ENCODE peak calls at places on chromosomes 3 and 15, in four cellular contexts. One of them, this sample, is unnamed.

GRCh38 chr15:67922971-67923646 is 83.3 kb upstream of the RNU6-1 start:
- DNase-seq in tibial nerve: no peak
- DNase-seq in body of pancreas: no peak
- DNase-seq in esophagus squamous epithelium: no peak
- DNase-seq in this sample: no peak

GRCh38 chr3:170117134-170117533 is 64.4 kb downstream of the PHC3 start:
- DNase-seq in body of pancreas: no peak
- DNase-seq in esophagus squamous epithelium: no peak
- DNase-seq in tibial nerve: no peak
- DNase-seq in this sample: no peak

GRCh38 chr15:99104788-99105515 is at the start of gene SYNM:
- DNase-seq in body of pancreas: peak; percentile 71
- DNase-seq in esophagus squamous epithelium: no peak
- DNase-seq in tibial nerve: peak; percentile 50
- DNase-seq in this sample: peak; percentile 82

GRCh38 chr15:88073386-88073681 is 183.2 kb downstream of the NTRK3 start:
- DNase-seq in tibial nerve: no peak
- DNase-seq in esophagus squamous epithelium: no peak
- DNase-seq in body of pancreas: no peak
- DNase-seq in this sample: no peak

GRCh38 chr3:12336099-12336498 is 47.2 kb downstream of the PPARG start:
- DNase-seq in tibial nerve: no peak
- DNase-seq in body of pancreas: no peak
- DNase-seq in esophagus squamous epithelium: no peak
- DNase-seq in this sample: no peak

GRCh38 chr3:28243424-28244106 is 2.1 kb downstream of the CMC1 start:
- DNase-seq in body of pancreas: no peak
- DNase-seq in esophagus squamous epithelium: no peak
- DNase-seq in tibial nerve: no peak
- DNase-seq in this sample: no peak

GRCh38 chr3:61158152-61158551 is 93.1 kb downstream of the FHIT start:
- DNase-seq in tibial nerve: no peak
- DNase-seq in esophagus squamous epithelium: no peak
- DNase-seq in body of pancreas: no peak
- DNase-seq in this sample: no peak

GRCh38 chr3:48503406-48504050 is 446 bp downstream of the SHISA5 start:
- DNase-seq in body of pancreas: peak; percentile 46
- DNase-seq in esophagus squamous epithelium: no peak
- DNase-seq in tibial nerve: peak; percentile 50
- DNase-seq in this sample: peak; percentile 33

GRCh38 chr3:166360702-166361101 is 523.5 kb upstream of the BCHE start:
- DNase-seq in body of pancreas: no peak
- DNase-seq in esophagus squamous epithelium: no peak
- DNase-seq in tibial nerve: no peak
- DNase-seq in this sample: no peak

DNA sequence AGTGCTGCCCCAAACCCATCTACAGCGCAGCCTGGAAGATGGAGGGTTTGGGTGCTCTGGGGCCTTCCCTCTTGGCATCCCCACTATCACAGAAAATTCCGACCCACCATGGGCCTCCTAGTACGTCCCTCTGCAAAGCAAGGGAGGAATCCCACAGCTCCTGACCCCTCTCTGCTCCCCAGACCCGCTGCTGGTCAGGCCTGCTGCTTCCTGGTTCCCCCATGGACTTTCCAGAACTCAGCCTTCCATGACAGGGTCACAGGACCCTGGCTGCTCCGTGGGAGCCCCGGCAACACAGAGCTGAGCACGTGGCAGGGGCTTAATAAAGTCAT is 3.1 kb upstream of the LOXL1 start:
- DNase-seq in tibial nerve: no peak
- DNase-seq in body of pancreas: no peak
- DNase-seq in esophagus squamous epithelium: no peak
- DNase-seq in this sample: no peak
- H3K4me1 ChIP-seq in tibial nerve: no peaks in the 10 kb centered on the region
- H3K4me1 ChIP-seq in body of pancreas: peaks cover 50% of the 10 kb centered on the region
- H3K4me1 ChIP-seq in esophagus squamous epithelium: peaks cover 52% of the 10 kb centered on the region
- H3K4me1 ChIP-seq in this sample: peaks cover 28% of the 10 kb centered on the region

DNA sequence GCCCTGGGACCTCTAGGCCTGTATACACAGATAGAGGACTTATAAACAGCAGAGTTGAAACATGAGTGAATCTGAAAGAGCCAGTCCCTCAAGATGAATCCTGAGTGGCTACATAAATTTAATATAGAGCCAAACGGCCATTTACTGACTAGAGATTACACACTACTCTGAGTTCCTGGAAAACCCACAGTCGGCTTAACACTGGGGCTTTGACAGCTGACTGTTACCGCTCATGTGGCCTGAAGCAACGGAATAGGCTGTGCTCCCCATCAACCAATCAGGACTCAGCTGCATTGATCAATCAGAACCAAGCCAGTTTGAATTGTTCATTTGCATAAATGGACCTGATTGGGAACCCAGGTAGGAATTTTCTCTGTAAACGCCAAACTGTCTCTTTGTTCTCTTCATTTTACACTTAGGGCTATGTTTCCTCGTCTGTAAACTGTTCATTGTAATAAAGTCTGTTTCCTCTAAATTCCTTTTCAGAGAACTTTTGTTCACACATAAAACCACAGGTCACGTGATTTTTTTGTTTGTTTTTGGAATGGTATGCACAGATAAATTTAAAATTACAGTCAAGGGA is 40.5 kb downstream of the CCNL1 start:
- DNase-seq in esophagus squamous epithelium: no peak
- DNase-seq in body of pancreas: peak; percentile 85
- DNase-seq in tibial nerve: no peak
- DNase-seq in this sample: no peak
- TF ChIP-seq POLR2A in esophagus squamous epithelium: no peak
- TF ChIP-seq POLR2A in body of pancreas: no peak
- TF ChIP-seq POLR2A in tibial nerve: no peak
- TF ChIP-seq POLR2A in this sample: no peak

GRCh38 chr15:92574161-92574560 is 81.4 kb downstream of the FAM174B start:
- DNase-seq in tibial nerve: no peak
- DNase-seq in esophagus squamous epithelium: no peak
- DNase-seq in body of pancreas: no peak
- DNase-seq in this sample: no peak

GRCh38 chr15:92570391-92570790 is 85.2 kb downstream of the FAM174B start:
- DNase-seq in body of pancreas: no peak
- DNase-seq in tibial nerve: no peak
- DNase-seq in esophagus squamous epithelium: no peak
- DNase-seq in this sample: no peak

GRCh38 chr15:92569778-92570177 is 85.8 kb downstream of the FAM174B start:
- DNase-seq in tibial nerve: no peak
- DNase-seq in esophagus squamous epithelium: no peak
- DNase-seq in body of pancreas: no peak
- DNase-seq in this sample: no peak

GRCh38 chr15:92574566-92574965 is 81.0 kb downstream of the FAM174B start:
- DNase-seq in esophagus squamous epithelium: no peak
- DNase-seq in body of pancreas: no peak
- DNase-seq in tibial nerve: no peak
- DNase-seq in this sample: no peak

DNA sequence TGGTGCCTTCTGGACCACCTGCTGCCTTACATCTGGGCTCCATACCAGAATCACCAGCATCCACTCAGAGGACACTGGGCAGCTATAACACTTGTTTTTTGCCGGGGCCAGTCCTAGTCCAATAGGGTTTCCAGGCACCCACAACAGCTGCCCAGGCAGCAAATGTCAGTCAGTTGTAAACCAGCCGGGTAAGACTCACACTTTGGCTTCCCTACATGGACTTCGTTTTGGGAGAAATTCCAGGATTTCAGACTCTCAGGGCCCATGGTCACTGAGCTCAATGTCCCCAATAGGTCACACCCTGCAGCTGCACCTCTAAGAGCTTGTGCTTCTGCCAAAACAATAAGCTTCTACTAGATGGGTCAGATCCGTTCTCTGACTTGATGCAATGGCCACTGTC is 83.8 kb downstream of the FAM174B start:
- DNase-seq in tibial nerve: no peak
- DNase-seq in esophagus squamous epithelium: no peak
- DNase-seq in body of pancreas: no peak
- DNase-seq in this sample: no peak
- H3K4me3 ChIP-seq in tibial nerve: no peak overlapping the region
- H3K4me3 ChIP-seq in esophagus squamous epithelium: no peak overlapping the region
- H3K4me3 ChIP-seq in body of pancreas: no peak overlapping the region
- H3K4me3 ChIP-seq in this sample: no peak overlapping the region

GRCh38 chr3:45869638-45870037 is 16.7 kb upstream of the CCR9 start:
- DNase-seq in esophagus squamous epithelium: no peak
- DNase-seq in tibial nerve: no peak
- DNase-seq in body of pancreas: no peak
- DNase-seq in this sample: no peak

GRCh38 chr3:45864760-45865567 is 21.4 kb upstream of the CCR9 start:
- DNase-seq in esophagus squamous epithelium: no peak
- DNase-seq in tibial nerve: no peak
- DNase-seq in body of pancreas: no peak
- DNase-seq in this sample: no peak

GRCh38 chr3:45870099-45870498 is 16.2 kb upstream of the CCR9 start:
- DNase-seq in esophagus squamous epithelium: no peak
- DNase-seq in body of pancreas: no peak
- DNase-seq in tibial nerve: no peak
- DNase-seq in this sample: no peak

GRCh38 chr3:45865568-45865955 is 20.8 kb upstream of the CCR9 start:
- DNase-seq in tibial nerve: no peak
- DNase-seq in body of pancreas: no peak
- DNase-seq in esophagus squamous epithelium: no peak
- DNase-seq in this sample: no peak

GRCh38 chr3:45868213-45868612 is 18.1 kb upstream of the CCR9 start:
- DNase-seq in esophagus squamous epithelium: no peak
- DNase-seq in tibial nerve: no peak
- DNase-seq in body of pancreas: no peak
- DNase-seq in this sample: no peak
- H3K4me1 ChIP-seq in esophagus squamous epithelium: no peaks in the 10 kb centered on the region
- H3K4me1 ChIP-seq in tibial nerve: no peaks in the 10 kb centered on the region
- H3K4me1 ChIP-seq in body of pancreas: no peaks in the 10 kb centered on the region
- H3K4me1 ChIP-seq in this sample: no peaks in the 10 kb centered on the region

DNA sequence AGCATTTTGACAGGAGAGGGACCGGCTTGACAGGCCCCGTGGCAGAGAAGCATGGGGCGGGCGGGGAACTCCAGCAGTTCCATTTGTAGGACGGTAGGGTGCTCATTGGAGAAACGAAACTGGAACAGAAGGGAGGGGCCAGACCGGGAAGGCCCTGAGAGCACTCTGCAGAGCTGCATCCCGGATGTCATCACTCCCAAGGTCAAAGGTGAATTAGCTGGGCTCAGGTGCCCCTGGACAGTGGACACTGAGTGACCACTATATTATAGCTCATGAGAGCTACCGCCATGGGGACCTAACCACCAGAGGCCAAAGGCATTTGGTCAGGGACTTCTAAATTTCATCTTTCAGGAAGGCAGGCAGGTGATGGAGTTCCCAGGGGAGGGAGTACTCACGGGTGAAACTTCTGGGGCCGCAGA is 7.3 kb downstream of the CSRNP1 start:
- DNase-seq in tibial nerve: no peak
- DNase-seq in body of pancreas: peak; percentile 63
- DNase-seq in esophagus squamous epithelium: no peak
- DNase-seq in this sample: no peak
- TF ChIP-seq POLR2A in tibial nerve: no peak
- TF ChIP-seq POLR2A in body of pancreas: no peak
- TF ChIP-seq POLR2A in esophagus squamous epithelium: no peak
- TF ChIP-seq POLR2A in this sample: no peak

DNA sequence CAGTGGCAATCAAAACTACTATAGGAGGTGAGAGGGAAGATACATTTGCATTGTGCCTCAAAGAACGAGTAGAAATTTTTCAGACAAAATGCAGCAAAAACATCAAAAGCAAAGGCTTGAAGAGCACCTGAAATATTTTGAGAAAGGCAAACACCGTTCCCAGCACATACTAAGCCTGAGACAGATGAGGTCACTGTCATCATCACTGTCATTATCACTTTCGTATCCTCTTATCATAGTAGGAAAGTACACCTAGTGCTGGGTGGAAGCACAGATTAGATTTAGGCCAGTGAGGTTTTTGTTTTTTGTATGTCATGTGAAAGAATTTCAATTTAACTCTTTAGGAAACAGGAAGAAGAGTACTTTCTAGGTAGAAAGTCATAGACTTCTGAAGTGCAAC is 222.0 kb downstream of the GABRB3 start:
- DNase-seq in tibial nerve: no peak
- DNase-seq in body of pancreas: no peak
- DNase-seq in esophagus squamous epithelium: no peak
- DNase-seq in this sample: no peak
- H3K4me3 ChIP-seq in tibial nerve: no peak overlapping the region
- H3K4me3 ChIP-seq in body of pancreas: no peak overlapping the region
- H3K4me3 ChIP-seq in esophagus squamous epithelium: no peak overlapping the region
- H3K4me3 ChIP-seq in this sample: no peak overlapping the region

DNA sequence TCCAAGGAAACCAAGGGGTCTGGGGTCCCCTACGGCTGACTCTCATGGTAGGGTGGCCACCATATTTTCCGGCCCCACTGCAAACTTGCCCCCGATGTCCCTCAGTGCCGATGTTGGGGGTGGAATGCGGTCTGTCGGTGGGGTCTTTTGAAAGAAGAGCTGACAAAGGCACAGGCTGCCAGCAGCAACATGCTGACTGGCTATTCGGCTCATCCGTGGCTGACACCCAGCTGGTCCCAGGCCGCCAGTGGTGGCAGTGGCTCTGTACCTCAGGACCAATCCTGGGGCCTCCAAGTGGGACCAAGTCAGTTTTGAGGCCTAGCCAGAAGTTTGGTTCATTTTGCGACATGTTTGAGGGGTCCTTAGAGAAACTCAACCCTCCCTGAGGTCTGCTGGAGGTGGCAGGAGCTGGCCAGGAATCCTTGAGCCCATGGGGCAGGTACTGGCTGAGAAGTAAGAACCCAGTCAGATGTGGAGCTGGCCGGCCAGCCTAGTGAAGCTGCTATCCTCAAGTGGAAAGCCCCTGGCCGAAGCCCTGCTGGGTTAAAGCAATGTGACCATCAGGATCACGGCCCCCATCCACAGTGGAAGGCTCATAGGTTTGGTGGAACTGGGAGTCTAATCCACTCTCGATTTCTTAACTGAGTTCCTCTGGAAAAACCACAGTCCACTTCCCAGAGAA is 17.8 kb downstream of the BMF start:
- DNase-seq in esophagus squamous epithelium: no peak
- DNase-seq in body of pancreas: no peak
- DNase-seq in tibial nerve: no peak
- DNase-seq in this sample: no peak
- H3K4me1 ChIP-seq in esophagus squamous epithelium: peaks cover 40% of the 10 kb centered on the region
- H3K4me1 ChIP-seq in body of pancreas: peaks cover 71% of the 10 kb centered on the region
- H3K4me1 ChIP-seq in tibial nerve: no peaks in the 10 kb centered on the region
- H3K4me1 ChIP-seq in this sample: peaks cover 28% of the 10 kb centered on the region

DNA sequence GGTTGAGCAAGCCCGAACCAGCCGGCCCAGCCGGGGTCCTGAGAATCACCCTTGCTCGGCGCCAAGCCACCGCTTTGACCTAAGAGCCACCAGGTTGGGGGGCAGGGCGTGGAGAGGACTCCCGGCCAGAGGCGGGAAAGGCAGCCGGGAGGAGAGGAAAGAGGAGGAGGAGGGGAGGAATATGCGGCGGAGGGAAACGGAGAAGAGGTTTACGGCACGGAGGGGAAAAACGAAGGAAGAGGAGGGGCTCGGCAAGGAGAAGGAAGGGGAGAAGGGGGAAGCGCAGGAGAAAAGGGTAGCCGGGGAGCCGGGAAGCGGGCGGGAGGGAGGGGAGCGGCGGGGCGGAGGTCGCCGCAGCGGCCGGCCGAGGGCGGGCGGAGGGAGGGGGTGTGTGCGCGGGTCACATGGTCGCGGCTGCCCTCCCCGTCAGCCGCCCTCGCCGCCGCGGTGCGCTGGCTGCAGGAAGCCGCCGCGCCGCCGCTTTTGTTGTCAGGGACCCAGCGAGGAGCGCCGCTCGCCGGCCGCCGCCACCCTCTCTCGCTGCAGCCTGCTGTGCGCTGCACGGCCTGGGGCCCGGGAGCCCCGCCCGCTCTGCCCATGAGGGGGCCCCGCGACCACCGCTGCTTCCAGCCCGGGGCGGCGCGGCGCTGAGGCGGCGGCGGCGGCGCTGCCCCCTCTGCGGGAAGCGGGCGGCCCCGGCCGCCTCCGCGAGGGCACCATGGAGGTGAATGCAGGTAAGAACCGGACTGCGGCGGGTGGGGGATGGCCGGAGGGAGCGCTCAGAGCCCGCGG is at the start of gene NR1D2:
- DNase-seq in body of pancreas: peak; percentile 89
- DNase-seq in esophagus squamous epithelium: peak; percentile 33
- DNase-seq in tibial nerve: peak; percentile 64
- DNase-seq in this sample: peak; percentile 70
- TF ChIP-seq POLR2A in body of pancreas: peak; percentile 96
- TF ChIP-seq POLR2A in esophagus squamous epithelium: no peak
- TF ChIP-seq POLR2A in tibial nerve: peak; percentile 87
- TF ChIP-seq POLR2A in this sample: no peak

This sample was measured in breast epithelium.